ENCODE peak calls at places on chromosome 11, in five cellular contexts. M, N, D, E and J are unnamed samples.

GRCh38 chr11:35969089-35970046 is 25.5 kb downstream of the LDLRAD3 start:
- DNase-seq in M (no peak), N (no peak), D (no peak), E (no peak), J (no peak)

GRCh38 chr11:92709329-92709728 is 260.1 kb upstream of the MTNR1B start:
- DNase-seq in M (no peak), N (no peak), D (no peak), E (no peak), J (no peak)

GRCh38 chr11:70398834-70399680 is 728 bp downstream of the CTTN start:
- DNase-seq in M (no peak), N (peak; percentile 81), D (no peak), E (no peak), J (peak; percentile 72)

GRCh38 chr11:69551963-69552362 is 70.5 kb downstream of the LINC01488 start:
- DNase-seq in M (no peak), N (no peak), D (no peak), E (no peak), J (peak; percentile 7)

GRCh38 chr11:76194872-76195668 is 11.2 kb downstream of the WNT11 start:
- DNase-seq in M (no peak), N (no peak), D (no peak), E (no peak), J (no peak)

GRCh38 chr11:118224512-118225180 is at the start of gene JAML:
- DNase-seq in M (no peak), N (no peak), D (no peak), E (no peak), J (no peak)

GRCh38 chr11:93085097-93085496 is 112.7 kb downstream of the SLC36A4 start:
- DNase-seq in M (no peak), N (no peak), D (peak; percentile 5), E (no peak), J (no peak)

GRCh38 chr11:117837791-117838190 is 13.2 kb upstream of the FXYD2 start:
- DNase-seq in M (no peak), N (peak; percentile 51), D (no peak), E (no peak), J (peak; percentile 40)

GRCh38 chr11:57779275-57779674 is 17.7 kb downstream of the CTNND1 start:
- DNase-seq in M (no peak), N (no peak), D (peak; percentile 45), E (no peak), J (no peak)

GRCh38 chr11:119529063-119529845 is 106.3 kb upstream of the THY1 start:
- DNase-seq in M (no peak), N (peak; percentile 59), D (no peak), E (no peak), J (peak; percentile 55)

GRCh38 chr11:99418927-99419707 is 398.4 kb downstream of the CNTN5 start:
- DNase-seq in M (no peak), N (no peak), D (peak; percentile 31), E (no peak), J (no peak)

GRCh38 chr11:64173616-64174355 is 7.9 kb upstream of the MACROD1 start:
- DNase-seq in M (no peak), N (no peak), D (peak; percentile 42), E (no peak), J (no peak)

GRCh38 chr11:123590296-123590912 is 64.0 kb downstream of the SCN3B start:
- DNase-seq in M (peak; percentile 23), N (no peak), D (peak; percentile 20), E (no peak), J (no peak)

GRCh38 chr11:106625566-106625965 is 392.7 kb downstream of the GUCY1A2 start:
- DNase-seq in M (no peak), N (no peak), D (no peak), E (no peak), J (no peak)

GRCh38 chr11:122723576-122723975 is 68.1 kb downstream of the UBASH3B start:
- DNase-seq in M (no peak), N (no peak), D (peak; percentile 51), E (no peak), J (peak; percentile 30)

GRCh38 chr11:26331911-26332571 is at the start of gene ANO3:
- DNase-seq in M (peak; percentile 7), N (no peak), D (peak; percentile 79), E (peak; percentile 56), J (peak; percentile 79)

GRCh38 chr11:72116019-72116755 is 3.7 kb upstream of the ANAPC15 start:
- DNase-seq in M (no peak), N (no peak), D (no peak), E (no peak), J (no peak)

GRCh38 chr11:1178906-1179305 is 21.2 kb downstream of the MUC5AC start:
- DNase-seq in M (no peak), N (no peak), D (no peak), E (no peak), J (no peak)

GRCh38 chr11:108970221-108970991 is 305.5 kb downstream of the DDX10 start:
- DNase-seq in M (no peak), N (no peak), D (no peak), E (no peak), J (no peak)

GRCh38 chr11:89182773-89183172 is 5.1 kb downstream of the TYR start:
- DNase-seq in M (no peak), N (no peak), D (no peak), E (no peak), J (no peak)

GRCh38 chr11:1299621-1300020 is 9.8 kb downstream of the TOLLIP start:
- DNase-seq in M (no peak), N (peak; percentile 76), D (no peak), E (no peak), J (peak; percentile 67)

GRCh38 chr11:6443269-6444003 is 2.6 kb upstream of the HPX start:
- DNase-seq in M (no peak), N (peak; percentile 82), D (peak; percentile 40), E (peak; percentile 67), J (peak; percentile 79)

GRCh38 chr11:70192666-70193410 is 10.3 kb upstream of the FADD start:
- DNase-seq in M (no peak), N (no peak), D (no peak), E (no peak), J (no peak)

GRCh38 chr11:14336507-14337503 is 22.2 kb downstream of the RRAS2 start:
- DNase-seq in M (peak; percentile 76), N (no peak), D (peak; percentile 98), E (no peak), J (no peak)

GRCh38 chr11:130547761-130548490 is 99.5 kb downstream of the ADAMTS15 start:
- DNase-seq in M (no peak), N (no peak), D (no peak), E (no peak), J (no peak)

GRCh38 chr11:69064394-69064957 is 15.7 kb downstream of the TPCN2 start:
- DNase-seq in M (no peak), N (no peak), D (no peak), E (no peak), J (no peak)

GRCh38 chr11:35998651-35999050 is 54.8 kb downstream of the LDLRAD3 start:
- DNase-seq in M (no peak), N (no peak), D (no peak), E (no peak), J (no peak)